ENCODE peak calls at places on chromosomes 4 and X, in seven cellular contexts. W, S, K, R, M, O and Z are unnamed samples.

GRCh38 chr4:99800332-99801004 is 16.2 kb upstream of the DAPP1 start:
- DNase-seq in W (no peak), S (no peak), K (no peak), R (no peak), M (no peak), O (no peak), Z (no peak)

GRCh38 chr4:40831462-40831861 is 81.7 kb downstream of the NSUN7 start:
- DNase-seq in W (no peak), S (peak), K (no peak), R (no peak), M (no peak), O (no peak), Z (no peak)

GRCh38 chrX:20144491-20144890 is 2.9 kb upstream of the EIF1AX start:
- DNase-seq in W (no peak), S (no peak), K (peak), R (no peak), M (no peak), O (peak), Z (no peak)

GRCh38 chrX:29617276-29617675 is 598.1 kb upstream of the MAGEB2 start:
- DNase-seq in W (no peak), S (no peak), K (no peak), R (no peak), M (no peak), O (peak), Z (no peak)

GRCh38 chrX:46770006-46770816 is 11.3 kb upstream of the SLC9A7 start:
- DNase-seq in W (no peak), S (no peak), K (no peak), R (no peak), M (no peak), O (no peak), Z (no peak)

GRCh38 chr4:114077610-114078009 is 98.2 kb upstream of the ARSJ start:
- DNase-seq in W (no peak), S (no peak), K (no peak), R (no peak), M (no peak), O (peak), Z (no peak)

GRCh38 chr4:6152879-6153705 is 47.3 kb downstream of the JAKMIP1 start:
- DNase-seq in W (no peak), S (no peak), K (no peak), R (no peak), M (no peak), O (no peak), Z (no peak)

GRCh38 chr4:84952004-84952403 is 14.5 kb downstream of the WDFY3 start:
- DNase-seq in W (no peak), S (no peak), K (no peak), R (no peak), M (no peak), O (no peak), Z (no peak)

GRCh38 chr4:7814451-7814850 is 125.2 kb downstream of the AFAP1 start:
- DNase-seq in W (no peak), S (no peak), K (no peak), R (no peak), M (no peak), O (no peak), Z (no peak)

GRCh38 chr4:173231916-173232315 is 63.3 kb downstream of the GALNT7 start:
- DNase-seq in W (peak), S (peak), K (no peak), R (no peak), M (peak), O (peak), Z (no peak)

GRCh38 chr4:155400893-155401292 is 24.1 kb upstream of the MAP9 start:
- DNase-seq in W (no peak), S (no peak), K (no peak), R (no peak), M (no peak), O (no peak), Z (no peak)

GRCh38 chrX:112048707-112049106 is 33.9 kb downstream of the TRPC5 start:
- DNase-seq in W (peak), S (no peak), K (no peak), R (no peak), M (no peak), O (no peak), Z (no peak)

GRCh38 chrX:137297167-137297566 is 263.4 kb upstream of the GPR101 start:
- DNase-seq in W (no peak), S (no peak), K (no peak), R (no peak), M (no peak), O (no peak), Z (no peak)

GRCh38 chrX:136765957-136766356 is 14.8 kb downstream of the ARHGEF6 start:
- DNase-seq in W (peak), S (no peak), K (no peak), R (no peak), M (no peak), O (no peak), Z (no peak)

GRCh38 chrX:118325453-118325852 is 20.5 kb upstream of the WDR44 start:
- DNase-seq in W (peak), S (no peak), K (no peak), R (no peak), M (no peak), O (no peak), Z (no peak)

GRCh38 chr4:64341711-64342110 is 67.5 kb downstream of the TECRL start:
- DNase-seq in W (no peak), S (no peak), K (no peak), R (no peak), M (no peak), O (no peak), Z (no peak)

GRCh38 chrX:38311743-38312142 is 15.6 kb downstream of the RPGR start:
- DNase-seq in W (no peak), S (no peak), K (no peak), R (no peak), M (no peak), O (no peak), Z (no peak)

GRCh38 chr4:141158219-141158618 is 24.9 kb upstream of the RNF150 start:
- DNase-seq in W (peak), S (peak), K (no peak), R (no peak), M (no peak), O (peak), Z (no peak)

GRCh38 chr4:126479709-126480108 is 1153.0 kb upstream of the INTU start:
- DNase-seq in W (no peak), S (no peak), K (no peak), R (no peak), M (no peak), O (no peak), Z (no peak)

GRCh38 chrX:102765217-102765616 is 44.7 kb downstream of the GPRASP3 start:
- DNase-seq in W (no peak), S (no peak), K (no peak), R (no peak), M (no peak), O (peak), Z (no peak)

GRCh38 chr4:182111586-182111985 is 131.6 kb upstream of the TENM3 start:
- DNase-seq in W (no peak), S (no peak), K (no peak), R (no peak), M (no peak), O (no peak), Z (no peak)

GRCh38 chr4:127533028-127533700 is 99.6 kb upstream of the INTU start:
- DNase-seq in W (peak), S (no peak), K (no peak), R (peak), M (no peak), O (no peak), Z (peak)